ENCODE peak calls at places on chromosomes 6 and 20, in ten cellular contexts. C is ovary, M is RWPE2, J is cardiac muscle cell, P is aorta, Y is adrenal gland, O is Caco-2, L is left lung, S is mammary epithelial cell, T is sigmoid colon. G is an unnamed sample.

GRCh38 chr20:43721429-43722152 is 5.2 kb downstream of the GTSF1L start:
- DNase-seq in C (no peak), T (no peak), S (no peak), J (peak; percentile 23), M (no peak), L (no peak), Y (no peak), O (no peak), P (no peak), G (no peak)

GRCh38 chr6:39938773-39939381 is 4.6 kb upstream of the MOCS1 start:
- DNase-seq in J (peak; percentile 12), C (no peak), L (no peak), S (no peak), O (no peak), M (no peak), T (no peak), P (no peak), Y (no peak), G (no peak)

GRCh38 chr20:6533321-6533720 is 234.2 kb upstream of the BMP2 start:
- DNase-seq in Y (no peak), L (no peak), S (no peak), T (no peak), J (no peak), M (no peak), C (no peak), P (no peak), O (no peak), G (no peak)

GRCh38 chr6:147119310-147119709 is 84.9 kb upstream of the STXBP5 start:
- DNase-seq in S (no peak), Y (no peak), M (no peak), O (no peak), L (no peak), P (no peak), T (no peak), J (no peak), C (no peak), G (no peak)

GRCh38 chr6:168150551-168151444 is 71.8 kb upstream of the FRMD1 start:
- DNase-seq in S (no peak), O (no peak), P (no peak), C (no peak), T (peak; percentile 64), J (peak; percentile 47), L (no peak), M (no peak), Y (no peak), G (peak; percentile 54)

GRCh38 chr6:45728674-45729073 is 287.0 kb downstream of the CLIC5 start:
- DNase-seq in C (no peak), T (no peak), O (no peak), Y (peak; percentile 30), P (no peak), S (peak; percentile 58), M (no peak), L (no peak), J (no peak), G (no peak)

GRCh38 chr6:23145801-23146200 is 576.4 kb downstream of the HDGFL1 start:
- DNase-seq in Y (no peak), T (no peak), C (no peak), L (no peak), O (no peak), S (no peak), M (no peak), J (no peak), P (no peak), G (no peak)

GRCh38 chr6:127164009-127164408 is 45.5 kb downstream of the RSPO3 start:
- DNase-seq in M (no peak), S (no peak), Y (no peak), L (no peak), T (no peak), P (no peak), J (no peak), O (no peak), C (no peak), G (no peak)

DNA sequence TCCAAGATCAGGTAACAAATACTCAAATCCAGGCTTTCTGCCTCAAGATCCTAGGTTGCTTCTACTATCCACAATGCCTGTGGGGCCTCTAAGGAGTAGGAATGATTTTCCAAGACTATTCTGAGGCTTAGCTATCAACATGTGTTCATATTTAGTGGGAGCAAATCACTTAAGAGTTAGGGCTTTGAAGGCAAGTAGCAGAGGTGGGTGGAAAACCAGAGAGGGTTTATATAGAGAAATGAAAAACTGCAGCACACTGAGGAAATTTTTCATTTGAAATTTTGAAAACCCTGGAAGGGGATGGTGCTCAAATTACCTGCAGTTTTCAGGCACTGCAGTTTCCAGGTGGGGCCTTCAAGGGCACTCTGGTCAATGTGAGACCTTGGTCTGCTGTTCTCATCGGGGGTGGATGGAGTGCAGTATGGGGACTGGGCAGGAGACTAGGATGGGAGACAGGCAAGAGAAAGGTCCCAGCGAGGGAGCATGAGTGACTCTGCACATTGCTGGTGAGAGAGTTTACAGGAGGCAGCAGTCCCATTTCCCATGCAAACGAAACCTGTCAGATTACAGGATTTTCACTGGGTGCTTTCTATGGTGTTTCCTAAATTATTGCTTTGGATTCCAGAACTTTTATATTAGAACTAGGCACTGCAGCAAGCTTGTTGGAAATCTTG is 73.3 kb upstream of the DTNBP1 start:
- DNase-seq in L (no peak), O (no peak), T (no peak), M (no peak), Y (no peak), J (no peak), P (no peak), C (no peak), S (no peak), G (no peak)
- H3K4me3 ChIP-seq in L (no peak overlapping the region), O (no peak overlapping the region), T (no peak overlapping the region), M (no peak overlapping the region), Y (no peak overlapping the region), J (no peak overlapping the region), P (no peak overlapping the region), C (no peak overlapping the region), S (no peak overlapping the region), G (no peak overlapping the region)

DNA sequence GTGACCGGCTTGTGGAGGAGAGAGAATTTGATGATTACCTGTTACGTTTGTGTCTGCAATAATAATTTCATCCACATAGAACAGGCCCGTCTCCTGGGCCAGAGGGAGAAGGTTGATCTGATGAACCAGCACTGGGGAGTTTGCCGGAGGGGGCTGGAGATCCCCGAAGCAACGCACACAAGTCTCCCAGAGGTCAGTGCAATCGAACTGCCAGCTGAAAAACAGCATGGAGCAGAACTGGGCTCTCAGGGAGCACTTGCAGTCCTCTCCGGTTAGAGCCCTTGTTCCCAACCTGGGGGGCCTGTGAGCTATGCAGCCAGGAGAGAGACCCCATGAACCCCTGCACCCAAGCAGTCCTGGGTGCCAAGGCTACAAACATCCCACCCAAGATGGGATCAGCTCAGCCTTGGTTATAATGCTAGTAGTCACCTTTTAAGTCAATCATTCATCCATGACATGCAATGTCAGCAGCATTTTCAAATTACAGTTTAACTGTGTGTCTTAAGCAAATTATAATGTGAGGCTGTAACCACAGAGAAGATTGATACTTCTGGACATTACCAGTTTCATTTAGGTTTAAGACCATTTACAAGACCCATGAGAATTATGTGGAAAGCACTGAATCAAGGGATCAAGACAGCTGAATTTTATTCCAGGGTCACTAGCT is 34.2 kb downstream of the PKHD1 start:
- DNase-seq in O (no peak), T (no peak), J (no peak), P (no peak), M (no peak), Y (no peak), S (no peak), L (no peak), C (no peak), G (no peak)
- H3K9me3 ChIP-seq in O (no peaks in the 10 kb centered on the region), T (no peaks in the 10 kb centered on the region), J (no peaks in the 10 kb centered on the region), P (no peaks in the 10 kb centered on the region), M (no peaks in the 10 kb centered on the region), Y (no peaks in the 10 kb centered on the region), S (no peaks in the 10 kb centered on the region), L (no peaks in the 10 kb centered on the region), C (no peaks in the 10 kb centered on the region), G (no peaks in the 10 kb centered on the region)

GRCh38 chr20:62363920-62364851 is 2.9 kb downstream of the LAMA5 start:
- DNase-seq in S (no peak), T (peak; percentile 68), C (peak; percentile 17), M (peak; percentile 91), P (peak; percentile 58), L (peak; percentile 30), Y (peak; percentile 64), O (no peak), J (no peak), G (no peak)

GRCh38 chr20:62361799-62362589 is 5.1 kb downstream of the LAMA5 start:
- DNase-seq in Y (no peak), J (peak; percentile 43), M (peak; percentile 100), O (peak; percentile 100), T (peak; percentile 69), L (peak; percentile 83), C (peak; percentile 36), S (no peak), P (peak; percentile 60), G (no peak)

GRCh38 chr20:62360854-62361798 is 6.0 kb downstream of the LAMA5 start:
- DNase-seq in Y (no peak), C (peak; percentile 34), L (peak; percentile 76), J (no peak), S (no peak), T (peak; percentile 71), P (peak; percentile 73), M (peak; percentile 98), O (no peak), G (no peak)

GRCh38 chr20:62362991-62363919 is 3.9 kb downstream of the LAMA5 start:
- DNase-seq in L (peak; percentile 32), J (no peak), O (no peak), P (peak; percentile 44), C (peak; percentile 19), M (peak; percentile 91), T (peak; percentile 90), S (no peak), Y (no peak), G (no peak)

DNA sequence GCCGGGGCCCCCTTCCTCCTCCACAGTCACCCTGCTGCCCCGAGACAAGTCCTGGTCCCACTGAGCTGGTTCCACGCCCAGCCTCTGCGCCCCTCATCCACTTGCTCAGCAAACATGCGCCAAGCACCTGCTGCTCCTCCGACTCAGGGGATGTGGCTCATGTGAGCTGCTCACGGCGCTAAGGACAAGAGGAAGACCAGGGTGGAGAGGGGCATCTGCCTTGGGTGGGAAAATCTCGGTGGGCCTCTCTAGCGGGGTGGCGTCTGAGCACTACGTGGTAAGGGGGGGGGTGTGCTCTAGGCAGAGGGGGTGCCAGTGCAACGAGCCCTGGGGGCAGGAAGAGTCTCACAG is 4.5 kb downstream of the LAMA5 start:
- DNase-seq in T (no peak), O (no peak), P (no peak), M (peak; percentile 90), S (no peak), Y (no peak), C (no peak), L (peak; percentile 33), J (no peak), G (no peak)
- H3K4me1 ChIP-seq in T (no peaks in the 10 kb centered on the region), O (peaks cover 78% of the 10 kb centered on the region), P (no peaks in the 10 kb centered on the region), M (peaks cover 74% of the 10 kb centered on the region), S (peaks cover 76% of the 10 kb centered on the region), Y (peaks cover 46% of the 10 kb centered on the region), C (peaks cover under 1% of the 10 kb centered on the region), L (peaks cover 95% of the 10 kb centered on the region), J (peaks cover 40% of the 10 kb centered on the region), G (peaks cover 6% of the 10 kb centered on the region)

GRCh38 chr6:125745281-125746018 is 4.0 kb upstream of the HEY2 start:
- DNase-seq in J (peak; percentile 57), O (no peak), C (no peak), L (no peak), S (no peak), T (no peak), P (no peak), M (no peak), Y (no peak), G (no peak)

GRCh38 chr6:125747589-125748533 is 1.6 kb upstream of the HEY2 start:
- DNase-seq in L (peak; percentile 35), Y (peak; percentile 30), T (peak; percentile 77), J (peak; percentile 72), C (peak; percentile 55), M (no peak), O (peak; percentile 42), S (peak; percentile 48), P (peak; percentile 73), G (peak; percentile 80)

GRCh38 chr6:125748534-125749111 is 809 bp upstream of the HEY2 start:
- DNase-seq in M (no peak), J (peak; percentile 35), S (peak; percentile 29), T (no peak), L (no peak), O (no peak), C (no peak), P (no peak), Y (no peak), G (no peak)

GRCh38 chr6:125746019-125746414 is 3.4 kb upstream of the HEY2 start:
- DNase-seq in L (no peak), T (no peak), Y (no peak), S (no peak), O (no peak), M (no peak), C (no peak), P (no peak), J (no peak), G (no peak)

DNA sequence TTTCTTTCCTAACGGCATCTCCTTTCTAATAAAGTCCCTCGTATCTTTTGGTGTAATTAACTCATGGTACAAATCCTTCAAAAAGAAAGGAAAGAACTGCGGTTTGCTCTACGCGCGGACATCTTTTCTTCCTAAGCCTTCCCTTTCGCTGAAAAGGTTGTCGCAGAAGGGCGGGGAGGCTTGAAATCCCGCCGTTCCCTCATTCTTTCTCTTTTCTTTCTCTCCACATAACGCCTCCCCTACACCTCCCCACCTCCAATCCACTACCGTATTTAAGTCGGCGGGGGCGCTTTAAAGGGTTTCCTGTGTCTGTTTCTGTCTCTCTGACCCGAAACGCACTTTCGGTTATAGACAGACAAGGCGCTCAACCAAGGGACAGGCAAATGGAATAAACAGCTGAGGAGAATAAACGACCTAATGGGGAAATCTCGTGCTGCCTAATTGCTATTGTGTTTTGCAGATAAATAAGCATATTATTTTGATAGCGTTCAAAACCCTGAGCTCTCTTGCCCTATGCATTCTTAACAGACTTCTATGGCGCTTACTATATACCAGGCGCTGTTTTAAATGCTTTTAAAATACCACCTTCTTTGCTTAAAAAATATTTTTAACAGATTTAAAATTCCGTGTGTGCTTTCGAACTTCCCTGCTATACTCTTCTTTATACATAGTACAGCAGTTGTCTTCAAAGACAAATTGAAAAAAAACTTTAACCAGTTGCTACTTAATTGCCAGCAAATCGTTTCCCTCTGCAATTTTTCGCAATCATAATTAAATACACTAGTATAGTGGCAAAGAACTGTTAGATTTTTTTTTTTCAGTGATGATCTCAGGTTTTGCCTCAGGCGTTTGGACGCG is 2.5 kb upstream of the HEY2 start:
- DNase-seq in P (peak; percentile 70), M (no peak), S (peak; percentile 14), J (peak; percentile 85), T (peak; percentile 75), O (peak; percentile 51), Y (peak; percentile 82), L (peak; percentile 46), C (peak; percentile 52), G (peak; percentile 92)
- H3K4me3 ChIP-seq in P (peak overlapping the region; percentile 80), M (no peak overlapping the region), S (peak overlapping the region; percentile 32), J (peak overlapping the region; percentile 84), T (peak overlapping the region; percentile 72), O (peak overlapping the region; percentile 48), Y (peak overlapping the region; percentile 22), L (peak overlapping the region; percentile 72), C (peak overlapping the region; percentile 77), G (peak overlapping the region; percentile 95)

G was measured in tibial artery.